ENCODE peak calls at places on chromosomes 16 and 17, in seven cellular contexts. E is cardiac muscle cell, U is Panc1, D is stomach, M is HCT116, L is esophagus muscularis mucosa, W is esophagus squamous epithelium. I is an unnamed sample. For H3K27me3 and H3K36me3, the result is how much of the 10 kb centered on the place peaks cover.

GRCh38 chr16:84374160-84374489 is 5.8 kb downstream of the ATP2C2 start:
- DNase-seq in M (no peak), U (no peak), D (no peak), W (no peak), L (no peak), E (no peak), I (no peak)

GRCh38 chr17:58328195-58329034 is at the start of gene TSPOAP1:
- DNase-seq in L (no peak), U (no peak), D (no peak), M (no peak), W (no peak), E (no peak), I (no peak)

GRCh38 chr16:66752958-66753357 is 1.5 kb upstream of the DYNC1LI2 start:
- DNase-seq in U (no peak), W (no peak), D (no peak), L (no peak), M (no peak), E (no peak), I (no peak)

GRCh38 chr17:37683454-37683984 is 40.3 kb upstream of the DDX52 start:
- DNase-seq in M (no peak), U (no peak), D (no peak), W (no peak), E (no peak), L (no peak), I (no peak)

GRCh38 chr17:1764274-1764673 is 2.4 kb downstream of the SERPINF1 start:
- DNase-seq in W (no peak), U (no peak), E (peak), D (peak), M (no peak), L (peak), I (peak)

GRCh38 chr16:27175888-27176287 is 27.4 kb upstream of the KDM8 start:
- DNase-seq in M (no peak), L (no peak), D (no peak), W (no peak), E (no peak), U (no peak), I (no peak)

GRCh38 chr16:25996052-25996451 is 304.3 kb downstream of the HS3ST4 start:
- DNase-seq in E (no peak), M (no peak), L (no peak), U (no peak), W (no peak), D (no peak), I (no peak)

GRCh38 chr17:6044261-6044660 is 25.9 kb upstream of the WSCD1 start:
- DNase-seq in L (no peak), D (no peak), M (no peak), E (no peak), U (no peak), W (no peak), I (no peak)

GRCh38 chr16:53817812-53818211 is 113.9 kb downstream of the FTO start:
- DNase-seq in D (no peak), M (no peak), W (no peak), U (no peak), L (no peak), E (peak), I (no peak)

GRCh38 chr16:85902366-85903155 is 3.6 kb downstream of the IRF8 start:
- DNase-seq in W (no peak), U (no peak), D (peak), E (peak), M (no peak), L (no peak), I (no peak)

GRCh38 chr16:25366078-25366477 is 108.4 kb upstream of the ZKSCAN2 start:
- DNase-seq in E (no peak), M (no peak), D (no peak), U (no peak), L (no peak), W (no peak), I (no peak)

GRCh38 chr17:57946798-57947358 is 8.3 kb downstream of the CUEDC1 start:
- DNase-seq in E (peak), M (no peak), D (peak), W (no peak), U (no peak), L (no peak), I (peak)

GRCh38 chr16:72786606-72787005 is 261.3 kb downstream of the ZFHX3 start:
- DNase-seq in W (no peak), E (no peak), D (no peak), U (no peak), M (no peak), L (peak), I (no peak)

GRCh38 chr17:1179112-1179634 is 608 bp downstream of the ABR start:
- DNase-seq in D (no peak), W (no peak), L (no peak), E (no peak), U (no peak), M (no peak), I (no peak)

GRCh38 chr17:33469911-33470310 is 176.8 kb upstream of the ASIC2 start:
- DNase-seq in U (no peak), D (no peak), L (no peak), E (peak), M (no peak), W (no peak), I (no peak)

GRCh38 chr17:1735418-1735817 is 7.3 kb upstream of the SERPINF2 start:
- DNase-seq in D (no peak), L (no peak), U (no peak), W (no peak), M (no peak), E (no peak), I (no peak)

GRCh38 chr16:9437115-9437514 is 345.7 kb downstream of the HAPSTR1 start:
- DNase-seq in U (no peak), M (peak), D (no peak), E (no peak), W (no peak), L (no peak), I (no peak)

GRCh38 chr17:54956802-54957201 is 11.7 kb downstream of the COX11 start:
- DNase-seq in E (no peak), D (no peak), U (no peak), M (no peak), L (no peak), W (no peak), I (no peak)

GRCh38 chr16:27189335-27189972 is 13.9 kb upstream of the KDM8 start:
- DNase-seq in U (no peak), L (no peak), W (no peak), M (no peak), D (peak), E (no peak), I (no peak)

GRCh38 chr16:87700406-87701065 is 65.2 kb downstream of the KLHDC4 start:
- DNase-seq in M (no peak), U (no peak), D (no peak), E (no peak), L (no peak), W (no peak), I (no peak)
- TF ChIP-seq CTCF in M (no peak), U (no peak), D (no peak), E (no peak), L (no peak), W (no peak), I (no peak)

GRCh38 chr17:44543213-44543904 is 13.9 kb upstream of the FZD2 start:
- DNase-seq in E (peak), M (no peak), D (no peak), L (no peak), W (no peak), U (no peak), I (no peak)
- H3K27me3 ChIP-seq in E (under half), M (under half), D (half or more), L (half or more), W (under half), U (under half), I (under half)

GRCh38 chr17:64507418-64507766 is 615 bp downstream of the CEP95 start:
- DNase-seq in L (no peak), W (no peak), D (no peak), M (no peak), E (peak), U (no peak), I (no peak)

GRCh38 chr17:64505320-64506200 is 529 bp downstream of the DDX5 start:
- DNase-seq in D (peak), M (peak), E (peak), W (peak), U (no peak), L (peak), I (peak)

GRCh38 chr17:64506576-64507417 is at the start of gene CEP95:
- DNase-seq in M (peak), W (peak), L (peak), E (peak), D (peak), U (peak), I (peak)

GRCh38 chr17:64504769-64505319 is 1.2 kb downstream of the DDX5 start:
- DNase-seq in U (no peak), L (no peak), E (peak), W (no peak), D (no peak), M (no peak), I (no peak)

GRCh38 chr17:64506201-64506575 is at the start of gene DDX5:
- DNase-seq in W (peak), E (peak), L (peak), M (peak), U (peak), D (peak), I (peak)
- H3K36me3 ChIP-seq in W (under half), E (under half), L (under half), M (half or more), U (half or more), D (half or more), I (under half)

GRCh38 chr17:39236383-39236927 is 10.7 kb upstream of the STAC2 start:
- DNase-seq in M (no peak), D (no peak), E (no peak), W (no peak), U (no peak), L (no peak), I (no peak)
- TF ChIP-seq CTCF in M (no peak), D (no peak), E (no peak), W (no peak), U (no peak), L (no peak), I (no peak)

GRCh38 chr16:21227886-21228285 is 5.6 kb upstream of the ANKS4B start:
- DNase-seq in D (no peak), M (no peak), L (no peak), E (no peak), W (no peak), U (no peak), I (no peak)

GRCh38 chr16:21223787-21224186 is 9.7 kb upstream of the ANKS4B start:
- DNase-seq in E (no peak), L (no peak), W (no peak), U (no peak), M (no peak), D (no peak), I (no peak)

GRCh38 chr16:21226749-21227148 is 6.8 kb upstream of the ANKS4B start:
- DNase-seq in E (no peak), M (no peak), W (no peak), U (no peak), L (no peak), D (no peak), I (no peak)

GRCh38 chr16:21222495-21223337 is 10.8 kb upstream of the ANKS4B start:
- DNase-seq in M (no peak), U (no peak), D (no peak), E (no peak), L (no peak), W (no peak), I (no peak)

DNA sequence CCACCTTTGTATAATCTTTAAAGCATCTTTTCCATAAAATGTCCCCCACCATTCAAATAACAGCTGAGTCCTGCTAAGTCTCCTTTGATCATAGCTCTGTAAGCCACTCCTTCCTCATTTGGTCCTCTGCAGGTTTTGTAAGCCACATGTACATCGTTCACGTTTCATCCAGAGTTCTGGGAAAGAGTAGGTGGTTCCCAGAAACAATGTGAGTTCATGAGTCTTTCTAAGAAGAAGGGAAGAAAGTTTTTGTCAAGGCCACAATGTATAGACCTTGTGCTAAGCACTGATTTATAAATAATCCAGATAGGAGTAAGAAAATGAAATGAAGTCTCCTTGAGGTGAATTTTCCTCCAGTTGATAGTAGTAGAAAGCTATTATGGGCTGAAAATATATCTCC is 8.7 kb upstream of the ANKS4B start:
- DNase-seq in W (no peak), E (no peak), L (no peak), D (no peak), M (no peak), U (no peak), I (no peak)
- H3K27me3 ChIP-seq in W (under half), E (under half), L (under half), D (under half), M (under half), U (under half), I (under half)

GRCh38 chr17:3019761-3020160 is 43.6 kb downstream of the OR1D5 start:
- DNase-seq in W (no peak), E (no peak), M (no peak), L (no peak), U (no peak), D (no peak), I (no peak)
- H3K36me3 ChIP-seq in W (under half), E (under half), M (under half), L (under half), U (under half), D (half or more), I (under half)

GRCh38 chr17:9859781-9860180 is 34.1 kb downstream of the GLP2R start:
- DNase-seq in D (no peak), M (no peak), L (peak), W (no peak), E (no peak), U (no peak), I (no peak)

GRCh38 chr17:9850151-9850550 is 24.4 kb downstream of the GLP2R start:
- DNase-seq in M (no peak), D (no peak), E (no peak), L (no peak), W (no peak), U (no peak), I (no peak)

DNA sequence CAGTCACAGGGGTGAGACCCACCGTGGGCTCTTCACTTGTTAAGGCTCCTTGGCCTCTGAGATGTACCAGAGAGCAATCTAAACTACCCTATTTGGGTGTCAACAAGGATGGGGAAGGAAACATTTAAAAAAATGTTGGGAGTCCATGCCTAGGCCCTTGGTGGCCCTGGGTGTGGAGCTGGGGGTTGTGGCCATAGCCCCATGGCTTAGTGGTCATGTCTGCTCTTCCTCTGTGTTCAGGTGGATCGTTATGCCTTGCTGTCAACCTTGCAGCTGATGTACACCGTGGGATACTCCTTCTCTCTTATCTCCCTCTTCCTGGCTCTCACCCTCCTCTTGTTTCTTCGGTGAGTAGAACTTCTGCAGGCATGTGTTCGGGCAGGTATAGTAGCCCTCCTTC is 28.5 kb downstream of the GLP2R start:
- DNase-seq in L (no peak), M (no peak), U (no peak), W (no peak), D (no peak), E (no peak), I (no peak)
- TF ChIP-seq CTCF in L (no peak), M (no peak), U (no peak), W (no peak), D (no peak), E (no peak), I (no peak)

GRCh38 chr17:71114911-71115668 is 945.8 kb downstream of the KCNJ2 start:
- DNase-seq in W (no peak), L (no peak), U (no peak), E (no peak), M (no peak), D (no peak), I (no peak)
- H3K27me3 ChIP-seq in W (under half), L (under half), U (under half), E (under half), M (under half), D (under half), I (under half)

DNA sequence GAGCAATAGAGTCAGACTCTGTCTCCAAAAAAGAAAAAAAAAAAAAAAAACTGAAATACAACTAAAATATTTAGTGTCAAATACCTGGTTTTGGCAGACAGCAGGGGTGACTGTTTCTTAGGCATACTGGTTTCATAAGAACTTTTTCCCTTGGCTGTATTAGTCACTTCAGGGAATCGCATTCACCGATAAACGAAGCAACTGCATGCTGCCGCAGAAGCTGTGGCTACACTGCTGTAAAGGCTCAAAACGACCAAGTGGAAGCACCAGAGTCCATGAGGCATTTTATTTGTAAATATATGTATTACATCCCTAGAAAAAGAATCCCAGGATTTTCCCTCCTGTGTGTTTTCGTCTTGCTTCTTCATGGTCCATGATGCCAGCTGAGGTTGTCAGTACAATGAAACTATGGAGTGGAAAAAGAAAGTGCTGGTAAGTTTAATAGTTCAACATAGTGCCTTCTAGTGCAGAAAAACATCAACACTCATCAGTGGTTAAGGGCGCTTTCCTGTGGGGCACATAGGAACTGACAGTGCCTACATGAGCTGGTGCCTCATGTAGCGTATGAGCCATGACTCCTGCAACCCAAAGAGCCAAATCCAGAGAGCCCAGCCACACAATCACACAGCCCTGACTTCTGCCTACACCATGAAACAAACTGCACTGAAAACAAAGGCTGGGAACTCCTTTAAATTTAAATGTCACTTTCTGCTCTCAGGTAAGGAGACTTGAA is 7.3 kb downstream of the RPS15A start:
- DNase-seq in U (no peak), L (no peak), M (no peak), D (no peak), E (no peak), W (no peak), I (no peak)
- H3K36me3 ChIP-seq in U (under half), L (under half), M (under half), D (half or more), E (under half), W (under half), I (under half)

I was measured in lung.